ENCODE peak calls at places on chromosome 21, in four cellular contexts. M, J, G and C are unnamed samples.
A peak's percentile ranks its signal among the peaks of the same experiment; 100 is the strongest.

GRCh38 chr21:34845521-34846213 is 176.9 kb downstream of the CLIC6 start:
- DNase-seq in J (no peak), G (peak; percentile 36), M (no peak), C (no peak)

GRCh38 chr21:27462786-27463185 is 495.9 kb upstream of the ADAMTS5 start:
- DNase-seq in M (no peak), J (no peak), G (no peak), C (no peak)

GRCh38 chr21:42695324-42696025 is 42.1 kb downstream of the PDE9A start:
- DNase-seq in M (peak; percentile 53), G (peak; percentile 43), J (peak; percentile 29), C (no peak)

GRCh38 chr21:34594566-34595234 is 20.2 kb downstream of the RCAN1 start:
- DNase-seq in M (no peak), J (no peak), G (no peak), C (no peak)

GRCh38 chr21:35852820-35853219 is 207.5 kb downstream of the SETD4 start:
- DNase-seq in M (no peak), G (no peak), J (no peak), C (no peak)

GRCh38 chr21:22892041-22892440 is 1893.8 kb downstream of the NCAM2 start:
- DNase-seq in M (no peak), J (no peak), G (no peak), C (no peak)

GRCh38 chr21:29164330-29164942 is 34.0 kb downstream of the MAP3K7CL start:
- DNase-seq in G (peak; percentile 86), M (no peak), J (no peak), C (no peak)

GRCh38 chr21:32004281-32004680 is 131.5 kb downstream of the HUNK start:
- DNase-seq in J (no peak), G (no peak), M (no peak), C (no peak)

GRCh38 chr21:20551939-20552338 is 446.3 kb upstream of the NCAM2 start:
- DNase-seq in J (no peak), M (no peak), G (peak; percentile 38), C (no peak)

GRCh38 chr21:20329636-20330035 is 668.6 kb upstream of the NCAM2 start:
- DNase-seq in M (no peak), J (no peak), G (no peak), C (no peak)

GRCh38 chr21:42252267-42252666 is 33.3 kb downstream of the ABCG1 start:
- DNase-seq in M (no peak), G (no peak), J (no peak), C (no peak)

GRCh38 chr21:22597660-22598255 is 1599.5 kb downstream of the NCAM2 start:
- DNase-seq in M (no peak), G (no peak), J (no peak), C (no peak)

GRCh38 chr21:15775981-15776380 is 46.2 kb downstream of the USP25 start:
- DNase-seq in M (no peak), G (peak; percentile 84), J (no peak), C (no peak)

GRCh38 chr21:28781602-28782274 is 210.9 kb downstream of the LTN1 start:
- DNase-seq in G (peak; percentile 30), J (no peak), M (no peak), C (no peak)

GRCh38 chr21:26120833-26121232 is 49.7 kb downstream of the APP start:
- DNase-seq in J (no peak), M (no peak), G (no peak), C (no peak)

GRCh38 chr21:38986460-38987395 is 181.0 kb downstream of the ETS2 start:
- DNase-seq in M (no peak), G (no peak), J (no peak), C (no peak)
- H3K4me1 ChIP-seq in M (peaks cover 22% of the 10 kb centered on the region), G (peaks cover 33% of the 10 kb centered on the region), J (peaks cover 64% of the 10 kb centered on the region), C (peaks cover 27% of the 10 kb centered on the region)

GRCh38 chr21:44958471-44959191 is 18.8 kb downstream of the SLX9 start:
- DNase-seq in G (peak; percentile 89), J (peak; percentile 78), M (peak; percentile 86), C (peak; percentile 54)
- H3K4me3 ChIP-seq in G (peak overlapping the region; percentile 29), J (no peak overlapping the region), M (peak overlapping the region; percentile 5), C (peak overlapping the region; percentile 42)

GRCh38 chr21:39096754-39097153 is 86.5 kb downstream of the PSMG1 start:
- DNase-seq in G (no peak), M (no peak), J (no peak), C (no peak)

GRCh38 chr21:39094087-39094785 is 89.0 kb downstream of the PSMG1 start:
- DNase-seq in J (no peak), M (no peak), G (no peak), C (no peak)

GRCh38 chr21:39094847-39095525 is 88.3 kb downstream of the PSMG1 start:
- DNase-seq in M (no peak), J (no peak), G (peak; percentile 98), C (no peak)

GRCh38 chr21:39095681-39096080 is 87.6 kb downstream of the PSMG1 start:
- DNase-seq in M (no peak), J (no peak), G (no peak), C (no peak)

DNA sequence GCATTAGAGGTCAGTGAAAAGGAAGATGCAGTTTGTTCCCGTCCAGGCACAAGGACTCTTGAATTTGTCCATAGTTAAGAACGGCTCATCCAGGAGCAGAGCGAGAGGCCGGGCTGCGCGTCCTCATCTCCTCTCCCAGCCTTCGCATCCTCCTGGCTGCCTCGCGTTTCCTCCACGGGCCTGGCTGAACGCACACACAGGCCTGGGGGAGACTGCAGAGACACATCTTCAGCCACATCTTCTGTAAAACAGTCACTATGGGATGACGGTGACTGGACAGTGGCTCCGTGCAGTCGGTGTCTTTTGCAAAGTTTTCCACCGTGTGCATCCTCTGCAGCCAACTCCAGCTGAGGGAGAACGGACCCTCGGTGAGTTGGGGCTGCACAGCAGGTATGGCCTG is 89.7 kb downstream of the PSMG1 start:
- DNase-seq in G (no peak), J (no peak), M (no peak), C (no peak)
- H3K4me1 ChIP-seq in G (peaks cover 3% of the 10 kb centered on the region), J (peaks cover 82% of the 10 kb centered on the region), M (no peaks in the 10 kb centered on the region), C (peaks cover 25% of the 10 kb centered on the region)

DNA sequence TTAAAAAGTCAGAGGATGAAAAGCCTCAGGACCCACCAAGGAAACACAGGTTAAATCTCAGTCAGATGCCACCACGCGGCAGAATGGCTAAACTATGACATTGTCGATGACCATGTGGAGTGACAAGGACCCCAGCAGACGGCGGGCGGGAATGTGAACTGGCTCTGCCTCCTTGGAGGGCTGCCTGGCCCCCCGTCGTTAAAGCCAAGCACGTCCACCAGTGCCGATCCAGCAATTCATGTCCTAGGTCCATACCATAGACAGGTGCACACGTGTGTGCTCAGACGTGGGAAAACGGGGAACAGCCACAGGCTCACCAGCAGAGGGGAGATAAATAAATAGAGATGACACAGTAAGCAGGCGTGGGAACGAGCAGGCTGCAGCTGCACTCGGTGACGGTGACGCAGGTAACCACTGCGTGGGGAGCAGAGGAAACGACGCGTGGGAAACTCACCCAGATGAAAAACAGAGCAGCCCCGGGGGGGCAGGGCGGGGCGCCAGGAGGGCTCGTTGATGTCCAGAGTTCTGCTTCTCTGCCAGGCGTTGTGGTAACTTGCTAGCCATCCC is 28.3 kb upstream of the PCBP3 start:
- DNase-seq in M (no peak), G (no peak), J (peak; percentile 94), C (no peak)
- H3K4me3 ChIP-seq in M (no peak overlapping the region), G (no peak overlapping the region), J (no peak overlapping the region), C (no peak overlapping the region)

DNA sequence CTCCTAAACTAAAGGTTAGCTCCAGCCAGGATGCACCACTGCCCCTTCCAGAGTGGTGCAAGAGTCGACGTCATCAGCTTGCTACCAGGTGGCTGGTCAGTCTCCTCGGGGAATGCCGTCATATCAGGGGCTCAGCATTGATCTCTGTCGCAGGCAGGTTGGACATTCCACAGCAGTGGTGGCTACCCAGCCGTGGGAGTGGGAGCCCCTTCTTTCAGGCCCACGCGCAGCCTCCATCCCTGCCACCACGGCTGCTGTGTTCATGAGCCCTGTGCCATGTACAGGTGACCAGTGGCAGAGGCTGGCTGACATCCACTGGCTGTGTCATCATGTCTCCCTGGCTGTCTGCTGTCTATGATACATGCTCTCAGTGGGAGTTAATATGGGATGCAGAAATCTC is 25.5 kb downstream of the IL10RB start:
- DNase-seq in M (no peak), J (no peak), G (no peak), C (no peak)
- H3K4me1 ChIP-seq in M (no peaks in the 10 kb centered on the region), J (peaks cover 34% of the 10 kb centered on the region), G (peaks cover 13% of the 10 kb centered on the region), C (peaks cover 5% of the 10 kb centered on the region)

DNA sequence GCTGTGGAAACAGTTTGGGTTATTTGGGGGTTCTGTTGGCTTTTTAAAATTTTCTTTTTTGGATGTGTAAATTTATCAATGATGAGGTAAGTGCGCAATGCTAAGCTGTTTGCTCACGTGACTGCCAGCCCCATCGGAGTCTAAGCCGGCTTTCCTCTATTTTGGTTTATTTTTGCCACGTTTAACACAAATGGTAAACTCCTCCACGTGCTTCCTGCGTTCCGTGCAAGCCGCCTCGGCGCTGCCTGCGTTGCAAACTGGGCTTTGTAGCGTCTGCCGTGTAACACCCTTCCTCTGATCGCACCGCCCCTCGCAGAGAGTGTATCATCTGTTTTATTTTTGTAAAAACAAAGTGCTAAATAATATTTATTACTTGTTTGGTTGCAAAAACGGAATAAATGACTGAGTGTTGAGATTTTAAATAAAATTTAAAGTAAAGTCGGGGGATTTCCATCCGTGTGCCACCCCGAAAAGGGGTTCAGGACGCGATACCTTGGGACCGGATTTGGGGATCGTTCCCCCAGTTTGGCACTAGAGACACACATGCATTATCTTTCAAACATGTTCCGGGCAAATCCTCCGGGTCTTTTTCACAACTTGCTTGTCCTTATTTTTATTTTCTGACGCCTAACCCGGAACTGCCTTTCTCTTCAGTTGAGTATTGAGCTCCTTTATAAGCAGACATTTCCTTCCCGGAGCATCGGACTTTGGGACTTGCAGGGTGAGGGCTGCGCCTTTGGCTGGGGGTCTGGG is 3.2 kb downstream of the OLIG2 start:
- DNase-seq in G (no peak), J (no peak), M (no peak), C (no peak)
- H3K4me3 ChIP-seq in G (peak overlapping the region; percentile 48), J (no peak overlapping the region), M (no peak overlapping the region), C (peak overlapping the region; percentile 28)

GRCh38 chr21:45980697-45981096 is 873 bp upstream of the COL6A1 start:
- DNase-seq in M (no peak), G (no peak), J (no peak), C (no peak)

GRCh38 chr21:45982758-45983731 is 1.5 kb downstream of the COL6A1 start:
- DNase-seq in J (peak; percentile 75), G (no peak), M (peak; percentile 40), C (no peak)

GRCh38 chr21:45981154-45981606 is 390 bp upstream of the COL6A1 start:
- DNase-seq in M (peak; percentile 90), G (peak; percentile 95), J (peak; percentile 88), C (no peak)

GRCh38 chr21:45981641-45982255 is at the start of gene COL6A1:
- DNase-seq in J (peak; percentile 83), M (peak; percentile 80), G (peak; percentile 85), C (no peak)

DNA sequence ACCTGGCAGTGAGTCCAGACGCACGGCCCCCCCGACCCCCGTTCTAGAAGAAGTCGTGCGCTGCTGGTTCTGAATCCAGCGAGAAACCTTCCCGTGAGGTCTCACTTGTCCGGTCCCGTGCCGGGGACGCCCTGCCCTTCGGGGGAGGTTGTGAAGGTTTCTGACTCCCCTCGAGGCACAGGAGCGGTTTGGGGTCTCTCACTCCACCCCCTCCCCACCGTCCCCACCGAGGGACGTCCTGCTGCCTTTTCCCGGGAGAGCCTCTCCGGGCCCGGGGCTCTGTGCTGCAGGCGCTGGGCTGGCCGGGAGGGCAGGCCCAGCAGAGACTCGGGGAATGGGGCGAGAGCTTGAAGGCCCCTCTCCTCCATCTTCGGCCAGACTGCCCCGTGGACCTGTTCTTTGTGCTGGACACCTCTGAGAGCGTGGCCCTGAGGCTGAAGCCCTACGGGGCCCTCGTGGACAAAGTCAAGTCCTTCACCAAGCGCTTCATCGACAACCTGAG is 737 bp downstream of the COL6A1 start:
- DNase-seq in J (peak; percentile 77), M (peak; percentile 51), G (no peak), C (no peak)
- H3K4me1 ChIP-seq in J (peaks cover 21% of the 10 kb centered on the region), M (peaks cover 20% of the 10 kb centered on the region), G (peaks cover 29% of the 10 kb centered on the region), C (peaks cover 8% of the 10 kb centered on the region)